ENCODE peak calls at places on chromosomes 3 and 15, in eight cellular contexts. J is HepG2, G is A549, Y is esophagus muscularis mucosa, A is ovary, R is SK-N-SH, V is H1, C is sigmoid colon. K is an unnamed sample.

GRCh38 chr3:16064660-16065414 is 109.6 kb upstream of the GALNT15 start:
- DNase-seq in J (peak), G (peak), Y (peak), A (peak), R (no peak), V (no peak), C (peak), K (peak)

GRCh38 chr3:111801697-111802655 is 57.1 kb upstream of the PHLDB2 start:
- DNase-seq in J (no peak), G (peak), Y (no peak), A (peak), R (no peak), V (no peak), C (no peak), K (no peak)

GRCh38 chr15:58441376-58442070 is 9.7 kb downstream of the LIPC start:
- DNase-seq in J (no peak), G (peak), Y (no peak), A (no peak), R (no peak), V (no peak), C (no peak), K (no peak)

GRCh38 chr3:12922299-12922698 is 80.9 kb upstream of the RPL32 start:
- DNase-seq in J (no peak), G (no peak), Y (no peak), A (no peak), R (peak), V (no peak), C (no peak), K (no peak)

GRCh38 chr3:124846189-124846588 is 41.0 kb downstream of the ITGB5 start:
- DNase-seq in J (no peak), G (no peak), Y (no peak), A (peak), R (no peak), V (no peak), C (peak), K (no peak)

GRCh38 chr15:39874890-39875549 is 45.0 kb downstream of the GPR176 start:
- DNase-seq in J (peak), G (peak), Y (no peak), A (no peak), R (peak), V (no peak), C (no peak), K (peak)

GRCh38 chr3:48899298-48899697 is 616 bp upstream of the SLC25A20 start:
- DNase-seq in J (no peak), G (no peak), Y (no peak), A (no peak), R (no peak), V (no peak), C (no peak), K (no peak)

GRCh38 chr3:48258530-48258929 is 17.6 kb downstream of the ZNF589 start:
- DNase-seq in J (no peak), G (no peak), Y (no peak), A (no peak), R (no peak), V (no peak), C (no peak), K (no peak)

GRCh38 chr3:100954990-100955389 is 38.2 kb downstream of the ABI3BP start:
- DNase-seq in J (no peak), G (no peak), Y (no peak), A (peak), R (no peak), V (no peak), C (peak), K (peak)

GRCh38 chr3:178084938-178085816 is 451.1 kb upstream of the KCNMB2 start:
- DNase-seq in J (peak), G (peak), Y (peak), A (peak), R (peak), V (peak), C (peak), K (peak)

GRCh38 chr15:52290329-52290728 is 5.3 kb downstream of the MYO5C start:
- DNase-seq in J (no peak), G (no peak), Y (no peak), A (no peak), R (no peak), V (no peak), C (no peak), K (no peak)

GRCh38 chr3:31733234-31733667 is 200.5 kb downstream of the STT3B start:
- DNase-seq in J (no peak), G (no peak), Y (no peak), A (no peak), R (peak), V (no peak), C (no peak), K (no peak)

GRCh38 chr3:14481018-14481645 is 59.0 kb downstream of the GRIP2 start:
- DNase-seq in J (no peak), G (no peak), Y (no peak), A (no peak), R (no peak), V (no peak), C (no peak), K (no peak)

GRCh38 chr15:52114256-52114655 is 1.7 kb upstream of the BCL2L10 start:
- DNase-seq in J (no peak), G (no peak), Y (no peak), A (no peak), R (no peak), V (no peak), C (no peak), K (no peak)

GRCh38 chr15:98923159-98923558 is 84.4 kb downstream of the PGPEP1L start:
- DNase-seq in J (no peak), G (no peak), Y (no peak), A (no peak), R (no peak), V (no peak), C (no peak), K (no peak)

GRCh38 chr3:186001838-186002237 is 64.0 kb upstream of the TRA2B start:
- DNase-seq in J (no peak), G (no peak), Y (no peak), A (no peak), R (no peak), V (no peak), C (no peak), K (no peak)

GRCh38 chr3:189325454-189325853 is 153.7 kb downstream of the TPRG1 start:
- DNase-seq in J (no peak), G (peak), Y (no peak), A (no peak), R (no peak), V (no peak), C (no peak), K (no peak)

GRCh38 chr15:49832421-49832980 is 211.7 kb downstream of the DTWD1 start:
- DNase-seq in J (peak), G (peak), Y (no peak), A (no peak), R (peak), V (peak), C (no peak), K (peak)

GRCh38 chr3:111521881-111522280 is 20.1 kb upstream of the CD96 start:
- DNase-seq in J (no peak), G (no peak), Y (no peak), A (no peak), R (no peak), V (no peak), C (no peak), K (no peak)

GRCh38 chr3:188673509-188674239 is 498.1 kb upstream of the TPRG1 start:
- DNase-seq in J (no peak), G (peak), Y (no peak), A (no peak), R (no peak), V (no peak), C (no peak), K (no peak)

GRCh38 chr15:60928210-60928609 is 300.9 kb downstream of the RORA start:
- DNase-seq in J (no peak), G (no peak), Y (no peak), A (no peak), R (no peak), V (no peak), C (no peak), K (no peak)

GRCh38 chr15:61198722-61199121 is 30.4 kb downstream of the RORA start:
- DNase-seq in J (no peak), G (no peak), Y (no peak), A (no peak), R (no peak), V (no peak), C (no peak), K (no peak)

GRCh38 chr3:87626471-87626995 is 350.1 kb upstream of the POU1F1 start:
- DNase-seq in J (no peak), G (no peak), Y (no peak), A (no peak), R (no peak), V (no peak), C (no peak), K (no peak)

GRCh38 chr3:127041264-127041820 is 58.4 kb downstream of the PLXNA1 start:
- DNase-seq in J (no peak), G (no peak), Y (no peak), A (no peak), R (no peak), V (no peak), C (peak), K (no peak)

GRCh38 chr3:12947504-12948369 is 106.4 kb upstream of the RPL32 start:
- DNase-seq in J (peak), G (no peak), Y (no peak), A (peak), R (no peak), V (no peak), C (peak), K (peak)

DNA sequence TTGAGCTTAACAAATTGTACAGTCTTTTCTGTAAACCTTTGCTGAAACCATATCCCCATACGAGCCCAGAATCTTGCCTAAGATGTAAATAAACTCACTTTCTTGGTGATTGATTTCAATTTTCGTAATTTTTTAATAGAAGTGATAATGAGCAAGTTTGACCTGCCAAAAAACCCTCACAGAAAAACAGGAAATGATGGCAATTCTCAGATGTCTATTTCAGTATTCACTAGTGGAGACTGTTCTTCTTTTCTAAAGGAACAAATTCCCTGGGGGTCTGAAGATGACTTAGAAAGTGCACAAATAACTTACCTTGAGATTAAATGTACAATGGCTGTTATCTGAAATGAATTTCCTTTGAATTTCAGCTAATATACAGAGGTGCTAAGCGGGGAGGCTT is 116.5 kb upstream of the CMC1 start:
- DNase-seq in J (no peak), G (no peak), Y (no peak), A (no peak), R (no peak), V (no peak), C (no peak), K (no peak)
- TF ChIP-seq EP300 in J (no peak), G (no peak), Y (no peak), A (no peak), R (no peak), V (no peak), C (no peak), K (no peak)

GRCh38 chr3:171155122-171155700 is 128.7 kb upstream of the SLC2A2 start:
- DNase-seq in J (no peak), G (no peak), Y (no peak), A (no peak), R (no peak), V (no peak), C (no peak), K (no peak)
- TF ChIP-seq EP300 in J (no peak), G (no peak), Y (no peak), A (no peak), R (no peak), V (no peak), C (no peak), K (no peak)

GRCh38 chr15:70324001-70324974 is 226.6 kb upstream of the TLE3 start:
- DNase-seq in J (no peak), G (peak), Y (peak), A (peak), R (peak), V (no peak), C (peak), K (no peak)

GRCh38 chr15:70329179-70329578 is 231.5 kb upstream of the TLE3 start:
- DNase-seq in J (no peak), G (no peak), Y (no peak), A (no peak), R (no peak), V (no peak), C (no peak), K (no peak)

GRCh38 chr15:70323111-70323851 is 225.6 kb upstream of the TLE3 start:
- DNase-seq in J (no peak), G (no peak), Y (peak), A (peak), R (peak), V (no peak), C (peak), K (peak)

GRCh38 chr15:70328137-70329115 is 230.7 kb upstream of the TLE3 start:
- DNase-seq in J (no peak), G (no peak), Y (no peak), A (no peak), R (no peak), V (no peak), C (peak), K (peak)

DNA sequence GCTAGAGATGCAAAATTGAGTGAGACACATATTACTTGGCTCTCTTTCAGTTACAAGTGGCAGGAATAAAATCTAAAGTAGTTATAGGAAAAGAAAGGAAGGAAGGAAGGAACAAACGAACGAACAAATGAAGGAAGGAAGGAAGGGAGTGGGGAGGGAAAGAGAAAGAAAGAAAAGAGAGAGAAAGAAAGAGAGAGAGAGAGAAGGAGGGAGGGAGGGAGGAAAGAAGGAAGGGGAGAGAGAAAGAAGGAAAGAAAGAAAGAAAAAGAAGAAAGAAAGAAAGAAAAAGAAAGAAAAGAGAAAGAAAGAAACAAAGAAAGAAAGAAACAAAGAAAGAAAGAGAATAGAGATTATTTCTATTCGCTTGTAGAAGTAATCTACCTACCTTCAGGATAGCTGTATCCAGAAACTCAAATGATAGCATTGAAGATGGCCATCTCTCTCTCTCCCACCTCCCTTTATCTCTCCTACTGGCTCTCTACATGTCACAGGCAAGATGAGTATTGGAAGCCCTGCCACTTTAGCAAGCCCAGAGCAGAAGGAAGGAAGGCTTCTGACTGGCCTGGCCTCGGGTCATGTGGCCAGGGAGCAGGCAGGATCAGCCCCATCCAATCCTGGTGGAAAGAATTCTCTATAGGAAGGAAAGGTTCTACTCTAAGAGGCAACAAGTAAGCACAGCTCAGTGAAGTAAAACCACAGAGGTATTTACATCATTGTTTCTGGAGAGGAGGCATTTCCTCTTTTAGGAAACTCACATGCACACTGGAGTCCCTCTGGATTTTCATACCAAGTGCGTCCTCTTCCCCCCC is 229.8 kb upstream of the TLE3 start:
- DNase-seq in J (no peak), G (no peak), Y (peak), A (no peak), R (no peak), V (no peak), C (no peak), K (no peak)
- TF ChIP-seq EP300 in J (no peak), G (no peak), Y (no peak), A (no peak), R (no peak), V (no peak), C (no peak), K (no peak)

DNA sequence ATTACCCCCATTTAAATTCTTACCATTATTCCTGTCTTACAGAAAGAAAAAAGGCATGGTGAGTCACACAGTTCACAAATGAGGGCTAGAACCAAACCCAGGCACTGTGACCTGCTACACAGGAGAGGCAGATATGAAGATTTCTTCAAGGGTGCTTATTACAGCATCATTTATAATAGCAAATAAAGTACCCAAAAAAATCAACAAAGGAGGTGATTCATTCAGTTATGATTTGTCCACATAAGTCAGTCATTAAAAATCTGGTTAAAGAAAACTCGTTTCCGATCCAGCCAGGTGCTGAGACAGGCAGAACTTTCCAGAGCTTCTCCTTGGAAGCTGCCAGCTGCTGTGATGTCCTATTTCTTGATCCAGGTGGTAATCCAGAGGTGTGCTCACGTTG is 7.5 kb upstream of the LOXL1 start:
- DNase-seq in J (no peak), G (no peak), Y (no peak), A (no peak), R (no peak), V (no peak), C (no peak), K (no peak)
- TF ChIP-seq EP300 in J (no peak), G (no peak), Y (no peak), A (no peak), R (no peak), V (no peak), C (no peak), K (no peak)

K was measured in transverse colon.